ENCODE peak calls at places on chromosomes 13 and 19, in seven cellular contexts. N, E, U, Z, R, S and G are unnamed samples. For H3K36me3, the result is how much of the 10 kb centered on the place peaks cover.

GRCh38 chr13:45989607-45990006 is 62.9 kb downstream of the ZC3H13 start:
- DNase-seq in N (no peak), E (no peak), U (no peak), Z (no peak), R (no peak), S (no peak), G (no peak)

GRCh38 chr13:103386341-103386740 is 320.1 kb upstream of the SLC10A2 start:
- DNase-seq in N (no peak), E (peak), U (no peak), Z (no peak), R (no peak), S (peak), G (no peak)

GRCh38 chr13:77516342-77516789 is 19.1 kb upstream of the SCEL start:
- DNase-seq in N (no peak), E (no peak), U (no peak), Z (no peak), R (no peak), S (no peak), G (peak)

GRCh38 chr19:35181387-35181786 is 26.9 kb downstream of the FXYD5 start:
- DNase-seq in N (no peak), E (no peak), U (no peak), Z (no peak), R (no peak), S (no peak), G (no peak)

GRCh38 chr13:23820530-23820929 is 68.7 kb downstream of the MIPEP start:
- DNase-seq in N (no peak), E (no peak), U (no peak), Z (no peak), R (no peak), S (no peak), G (no peak)

GRCh38 chr19:10433131-10433536 is 12.8 kb downstream of the PDE4A start:
- DNase-seq in N (peak), E (no peak), U (no peak), Z (no peak), R (no peak), S (no peak), G (no peak)

GRCh38 chr19:16527971-16528521 is 14.2 kb downstream of the CHERP start:
- DNase-seq in N (no peak), E (peak), U (no peak), Z (no peak), R (no peak), S (peak), G (no peak)

GRCh38 chr13:62130016-62130970 is 714.6 kb upstream of the PCDH20 start:
- DNase-seq in N (no peak), E (no peak), U (no peak), Z (no peak), R (no peak), S (no peak), G (peak)

GRCh38 chr19:4032436-4032835 is 24.9 kb downstream of the PIAS4 start:
- DNase-seq in N (no peak), E (peak), U (no peak), Z (no peak), R (no peak), S (no peak), G (no peak)

GRCh38 chr13:109387438-109387837 is 398.9 kb downstream of the IRS2 start:
- DNase-seq in N (no peak), E (no peak), U (no peak), Z (no peak), R (no peak), S (no peak), G (no peak)

GRCh38 chr13:40127925-40128324 is 472.5 kb downstream of the COG6 start:
- DNase-seq in N (no peak), E (no peak), U (no peak), Z (no peak), R (no peak), S (no peak), G (no peak)

GRCh38 chr19:42440357-42441046 is 2.2 kb downstream of the CXCL17 start:
- DNase-seq in N (peak), E (peak), U (peak), Z (peak), R (peak), S (peak), G (peak)

GRCh38 chr13:95100525-95101121 is 200.6 kb downstream of the ABCC4 start:
- DNase-seq in N (no peak), E (no peak), U (no peak), Z (no peak), R (no peak), S (no peak), G (no peak)

GRCh38 chr13:44470623-44471562 is 97.3 kb downstream of the SERP2 start:
- DNase-seq in N (no peak), E (no peak), U (no peak), Z (no peak), R (no peak), S (no peak), G (no peak)

GRCh38 chr19:33508431-33508830 is 13.2 kb downstream of the PEPD start:
- DNase-seq in N (no peak), E (no peak), U (no peak), Z (no peak), R (no peak), S (no peak), G (no peak)

GRCh38 chr19:53195265-53195879 is 2.2 kb upstream of the ZNF665 start:
- DNase-seq in N (peak), E (peak), U (peak), Z (no peak), R (no peak), S (peak), G (peak)

GRCh38 chr13:28044608-28045007 is 55.8 kb downstream of the FLT3 start:
- DNase-seq in N (no peak), E (no peak), U (no peak), Z (no peak), R (no peak), S (no peak), G (no peak)

GRCh38 chr19:23312515-23312914 is 62.3 kb upstream of the ZNF724 start:
- DNase-seq in N (no peak), E (no peak), U (no peak), Z (no peak), R (no peak), S (no peak), G (no peak)

GRCh38 chr13:26883613-26884257 is 123.1 kb upstream of the GPR12 start:
- DNase-seq in N (no peak), E (no peak), U (no peak), Z (no peak), R (no peak), S (no peak), G (no peak)

GRCh38 chr19:6519289-6519688 is 11.5 kb upstream of the TNFSF9 start:
- DNase-seq in N (no peak), E (no peak), U (no peak), Z (no peak), R (no peak), S (no peak), G (no peak)

GRCh38 chr13:98184796-98185195 is 7.7 kb upstream of the RNF113B start:
- DNase-seq in N (no peak), E (no peak), U (no peak), Z (no peak), R (no peak), S (no peak), G (no peak)

GRCh38 chr13:109323338-109323737 is 463.0 kb downstream of the IRS2 start:
- DNase-seq in N (no peak), E (no peak), U (no peak), Z (no peak), R (no peak), S (no peak), G (no peak)

GRCh38 chr13:34346626-34347025 is 528.7 kb downstream of the RFC3 start:
- DNase-seq in N (no peak), E (no peak), U (no peak), Z (no peak), R (no peak), S (no peak), G (no peak)

GRCh38 chr13:110403721-110404120 is 96.6 kb downstream of the COL4A2 start:
- DNase-seq in N (no peak), E (no peak), U (no peak), Z (no peak), R (no peak), S (no peak), G (no peak)

DNA sequence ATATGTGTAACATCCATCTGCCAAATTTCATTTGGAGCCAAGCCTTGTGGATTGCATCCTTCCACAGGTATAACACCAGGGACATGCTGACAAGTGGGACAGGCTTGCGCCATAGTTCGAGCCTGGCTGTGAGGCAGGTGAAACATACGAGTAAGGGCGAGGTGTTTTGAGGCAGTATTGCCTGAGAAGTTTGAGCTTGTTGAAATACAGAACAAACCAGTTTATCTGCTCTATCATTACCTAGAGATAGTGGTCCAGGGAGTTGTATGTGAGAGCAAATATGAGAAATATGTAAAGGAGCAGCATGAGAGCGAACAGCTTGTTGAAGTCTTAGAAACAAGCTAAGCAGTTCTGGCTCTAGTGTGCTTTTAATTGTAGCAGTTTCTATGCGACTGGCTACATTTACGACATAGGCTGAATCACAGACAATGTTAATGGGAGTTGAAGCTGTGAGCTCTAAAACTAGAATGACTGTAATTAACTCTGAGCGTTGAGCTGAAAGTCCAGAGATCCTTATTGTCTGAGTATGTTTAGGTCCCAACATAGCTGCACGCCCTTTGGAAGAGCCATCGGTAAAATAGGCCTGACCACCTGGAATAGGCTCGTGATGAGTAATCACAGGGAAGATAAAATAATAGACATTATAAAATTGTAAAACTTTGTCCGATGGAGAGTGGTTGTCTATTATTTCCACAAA is 8.2 kb downstream of the ZNF439 start:
- DNase-seq in N (no peak), E (no peak), U (no peak), Z (no peak), R (no peak), S (no peak), G (no peak)
- H3K36me3 ChIP-seq in N (under half), E (under half), U (under half), Z (under half), R (under half), S (under half), G (under half)

DNA sequence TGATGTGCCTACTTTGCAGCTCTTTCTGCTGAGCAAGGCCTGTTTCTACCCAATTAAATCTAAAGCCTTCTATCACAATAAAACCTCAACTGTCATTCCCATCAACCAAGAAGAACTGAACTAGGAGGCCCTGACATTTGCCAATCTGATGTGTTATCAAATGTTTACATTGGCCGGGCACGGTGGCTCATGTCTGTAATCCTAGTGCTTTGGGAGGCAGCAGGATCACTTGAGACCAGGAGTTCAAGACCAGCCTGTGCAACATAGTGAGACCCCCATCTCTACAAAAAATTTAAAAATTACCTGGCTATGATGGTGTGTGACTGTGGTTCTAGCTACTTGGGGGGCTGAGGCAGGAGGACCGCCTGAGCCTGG is 2.8 kb upstream of the FBXO17 start:
- DNase-seq in N (no peak), E (no peak), U (no peak), Z (peak), R (no peak), S (no peak), G (no peak)
- TF ChIP-seq POLR2A in N (no peak), E (no peak), U (no peak), Z (no peak), R (no peak), S (no peak), G (no peak)

GRCh38 chr13:93235258-93236015 is 8.8 kb downstream of the GPC6 start:
- DNase-seq in N (peak), E (no peak), U (no peak), Z (no peak), R (no peak), S (no peak), G (no peak)
- H3K36me3 ChIP-seq in N (under half), E (under half), U (under half), Z (under half), R (under half), S (under half), G (under half)

DNA sequence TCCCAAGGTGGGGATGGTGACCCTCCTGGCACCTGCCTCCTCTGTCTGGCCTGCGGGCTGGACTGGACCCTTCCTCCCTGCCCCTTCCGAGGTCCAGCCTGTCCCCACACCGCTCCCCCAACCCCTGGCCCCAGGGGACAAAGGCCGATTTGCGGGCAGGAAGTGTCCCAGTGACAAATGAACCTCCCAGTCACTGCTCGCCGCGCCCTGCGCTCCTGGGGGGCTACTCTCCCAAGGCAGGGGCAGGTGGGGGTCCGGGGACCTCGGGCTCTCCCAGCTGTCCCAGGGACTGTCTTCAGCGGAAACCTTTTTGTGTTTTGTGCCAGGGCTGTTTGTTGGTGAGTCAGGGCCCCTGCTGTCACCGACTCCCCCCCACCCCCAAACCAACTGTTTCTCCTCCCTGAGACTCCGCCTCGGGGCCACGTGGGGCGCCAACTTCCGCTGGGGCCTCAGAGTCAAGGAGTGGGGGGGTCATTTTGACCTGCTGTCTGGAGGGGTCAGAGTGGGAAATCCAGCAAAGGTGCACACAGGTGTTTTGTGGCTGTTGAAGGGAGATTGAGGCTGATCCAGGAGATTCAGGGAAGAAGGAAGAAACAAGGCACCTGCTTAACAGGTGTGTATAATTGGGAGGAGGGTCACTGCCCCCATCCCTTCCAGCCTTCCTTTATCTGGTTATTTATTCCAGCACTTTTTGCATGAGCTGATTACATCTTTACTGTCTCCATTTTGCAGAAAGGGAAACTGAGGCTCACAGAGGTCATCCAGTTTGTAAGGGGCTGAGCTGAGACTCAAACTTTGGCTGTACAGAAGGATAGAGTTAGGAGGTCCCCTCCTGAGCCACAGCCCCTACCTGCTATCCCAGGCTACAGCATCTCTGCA is 831 bp downstream of the PGPEP1 start:
- DNase-seq in N (no peak), E (peak), U (peak), Z (peak), R (peak), S (peak), G (peak)
- TF ChIP-seq POLR2A in N (peak), E (peak), U (no peak), Z (no peak), R (no peak), S (peak), G (no peak)

DNA sequence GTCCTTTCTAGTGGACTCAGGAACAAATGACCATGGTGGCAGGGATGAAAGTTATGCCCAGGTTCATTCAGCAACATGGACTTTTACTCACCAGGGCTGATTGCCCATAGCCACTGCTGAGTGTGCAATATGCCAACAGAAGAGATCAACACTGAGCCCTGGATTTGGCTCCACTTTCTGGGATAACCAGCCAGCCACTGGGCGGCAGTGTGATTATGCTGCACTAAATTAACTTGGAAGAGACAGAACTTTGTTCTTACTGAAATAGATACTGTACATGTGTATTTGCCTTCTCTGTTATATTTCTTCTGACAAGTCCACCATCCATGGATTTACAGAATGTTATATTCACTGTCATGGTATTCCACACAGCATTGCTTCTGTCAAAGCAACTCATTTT is 257.4 kb downstream of the TDRD3 start:
- DNase-seq in N (no peak), E (peak), U (no peak), Z (peak), R (no peak), S (peak), G (peak)
- H3K36me3 ChIP-seq in N (under half), E (under half), U (under half), Z (under half), R (under half), S (under half), G (under half)